ENCODE peak calls at places on chromosomes 16 and 17, in ten cellular contexts. X is K562, D is transverse colon, W is HL-60, Q is stomach, I is H1, Y is SK-N-SH, L is vagina, R is spleen, B is prostate gland. K is an unnamed sample.

GRCh38 chr17:73043686-73044581 is 48.6 kb downstream of the SLC39A11 start:
- DNase-seq in B (no peak), Q (no peak), W (no peak), R (no peak), Y (peak), D (no peak), L (no peak), I (no peak), X (no peak), K (no peak)

GRCh38 chr16:47584464-47585225 is 123.5 kb downstream of the PHKB start:
- DNase-seq in R (no peak), X (no peak), I (no peak), Q (no peak), W (no peak), B (no peak), D (no peak), L (no peak), Y (no peak), K (no peak)

GRCh38 chr16:87864331-87864989 is 4.8 kb downstream of the SLC7A5 start:
- DNase-seq in Q (no peak), L (no peak), B (no peak), I (no peak), Y (no peak), X (no peak), D (no peak), W (no peak), R (no peak), K (no peak)

GRCh38 chr16:700684-701584 is 4.7 kb downstream of the FBXL16 start:
- DNase-seq in B (no peak), Y (no peak), R (no peak), L (no peak), I (peak), D (no peak), X (peak), Q (no peak), W (no peak), K (no peak)

GRCh38 chr16:31440511-31441184 is 1.9 kb downstream of the ZNF843 start:
- DNase-seq in L (no peak), I (no peak), Q (no peak), W (no peak), R (no peak), B (no peak), X (no peak), D (no peak), Y (no peak), K (no peak)

GRCh38 chr17:27762527-27763305 is 37.6 kb downstream of the NOS2 start:
- DNase-seq in W (no peak), R (no peak), B (no peak), X (no peak), I (peak), Y (no peak), L (no peak), D (no peak), Q (no peak), K (no peak)

GRCh38 chr17:82333279-82334171 is at the start of gene SECTM1:
- DNase-seq in Q (peak), X (no peak), D (peak), B (no peak), R (peak), Y (peak), L (no peak), W (no peak), I (no peak), K (peak)

GRCh38 chr16:22337045-22337444 is 37.4 kb downstream of the CDR2 start:
- DNase-seq in Q (no peak), R (no peak), L (no peak), B (no peak), I (no peak), Y (no peak), X (no peak), W (no peak), D (no peak), K (no peak)

GRCh38 chr16:84890427-84890826 is 70.6 kb downstream of the CRISPLD2 start:
- DNase-seq in X (no peak), W (no peak), Q (no peak), R (no peak), B (no peak), Y (no peak), D (no peak), I (no peak), L (no peak), K (no peak)

GRCh38 chr17:21363776-21364642 is 12.1 kb upstream of the KCNJ12 start:
- DNase-seq in Q (no peak), Y (no peak), B (no peak), I (no peak), X (no peak), D (no peak), L (no peak), W (no peak), R (no peak), K (no peak)

GRCh38 chr17:1039511-1040215 is 42.7 kb downstream of the TIMM22 start:
- DNase-seq in I (no peak), Y (no peak), X (no peak), B (peak), W (peak), R (peak), Q (peak), L (no peak), D (peak), K (peak)

GRCh38 chr17:40014375-40014980 is 762 bp upstream of the CSF3 start:
- DNase-seq in D (no peak), B (no peak), R (no peak), X (no peak), I (no peak), W (no peak), Y (peak), Q (no peak), L (no peak), K (no peak)

GRCh38 chr17:29143894-29144293 is 36.3 kb downstream of the MYO18A start:
- DNase-seq in Y (peak), I (no peak), R (no peak), B (no peak), D (no peak), Q (no peak), X (no peak), W (no peak), L (no peak), K (no peak)

GRCh38 chr17:74452027-74452840 is 14.2 kb upstream of the CD300A start:
- DNase-seq in Q (no peak), R (no peak), B (no peak), Y (no peak), L (no peak), I (no peak), X (no peak), W (no peak), D (no peak), K (no peak)

GRCh38 chr17:64345691-64346376 is 44.8 kb downstream of the PECAM1 start:
- DNase-seq in R (no peak), X (no peak), D (no peak), Q (no peak), Y (no peak), B (no peak), L (peak), I (no peak), W (no peak), K (no peak)

GRCh38 chr16:53912155-53912554 is 208.2 kb downstream of the FTO start:
- DNase-seq in Q (no peak), D (no peak), I (no peak), W (no peak), L (no peak), R (no peak), Y (no peak), X (no peak), B (no peak), K (no peak)

GRCh38 chr16:59478806-59479205 is 744.7 kb upstream of the GOT2 start:
- DNase-seq in W (peak), D (no peak), R (no peak), Y (no peak), I (no peak), B (no peak), L (no peak), X (no peak), Q (no peak), K (no peak)

DNA sequence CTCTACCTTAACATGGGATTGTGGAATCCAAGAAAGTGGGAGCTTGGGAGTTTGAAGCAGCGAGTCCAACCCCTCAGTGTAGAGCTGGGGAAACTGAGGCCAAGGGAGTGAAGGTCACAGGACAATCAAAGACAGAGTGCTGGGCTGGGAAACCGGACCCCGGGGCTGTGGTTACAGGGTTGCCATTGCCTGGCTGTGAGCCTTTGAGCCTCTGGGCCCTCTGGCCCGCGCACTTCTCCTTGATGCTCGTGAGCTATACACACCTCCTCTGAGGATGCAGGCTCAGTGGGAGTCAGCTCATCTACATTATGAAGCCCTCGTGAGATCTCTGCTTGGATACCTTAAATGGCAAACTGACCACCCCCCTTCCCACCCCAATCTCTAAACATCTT is 2.1 kb downstream of the ABCC3 start:
- DNase-seq in W (no peak), B (no peak), Y (peak), D (no peak), X (no peak), L (no peak), I (no peak), Q (no peak), R (no peak), K (no peak)
- H3K27ac ChIP-seq in W (no peak), B (no peak), Y (peak), D (peak), X (no peak), L (no peak), I (no peak), Q (peak), R (no peak), K (peak)

GRCh38 chr17:31510273-31511175 is 119.0 kb downstream of the RAB11FIP4 start:
- DNase-seq in X (no peak), Q (no peak), R (peak), Y (no peak), I (no peak), L (no peak), W (no peak), B (no peak), D (no peak), K (no peak)

GRCh38 chr17:31509805-31510177 is 118.3 kb downstream of the RAB11FIP4 start:
- DNase-seq in X (no peak), R (no peak), Q (peak), D (no peak), Y (peak), I (no peak), L (no peak), B (no peak), W (no peak), K (no peak)

GRCh38 chr17:31506517-31506916 is 115.0 kb downstream of the RAB11FIP4 start:
- DNase-seq in R (no peak), Q (no peak), D (no peak), B (no peak), Y (no peak), X (no peak), L (no peak), W (no peak), I (no peak), K (no peak)

GRCh38 chr17:31509095-31509804 is 117.8 kb downstream of the RAB11FIP4 start:
- DNase-seq in I (no peak), Q (no peak), R (peak), W (no peak), X (no peak), B (no peak), L (no peak), Y (no peak), D (no peak), K (no peak)

GRCh38 chr17:31508310-31509094 is 117.0 kb downstream of the RAB11FIP4 start:
- DNase-seq in R (peak), B (no peak), W (no peak), Q (peak), L (no peak), X (peak), Y (no peak), D (no peak), I (no peak), K (no peak)
- TF ChIP-seq CTCF in R (peak), B (no peak), W (peak), Q (no peak), L (no peak), X (peak), Y (peak), D (peak), I (peak), K (no peak)

GRCh38 chr16:63467513-63467912 is 1431.3 kb upstream of the CDH8 start:
- DNase-seq in B (no peak), Q (no peak), X (no peak), I (no peak), R (no peak), Y (no peak), L (no peak), D (no peak), W (no peak), K (no peak)
- TF ChIP-seq POLR2AphosphoS5 in B (no peak), Q (no peak), X (no peak), I (no peak), R (no peak), Y (no peak), L (no peak), D (no peak), W (no peak), K (no peak)

DNA sequence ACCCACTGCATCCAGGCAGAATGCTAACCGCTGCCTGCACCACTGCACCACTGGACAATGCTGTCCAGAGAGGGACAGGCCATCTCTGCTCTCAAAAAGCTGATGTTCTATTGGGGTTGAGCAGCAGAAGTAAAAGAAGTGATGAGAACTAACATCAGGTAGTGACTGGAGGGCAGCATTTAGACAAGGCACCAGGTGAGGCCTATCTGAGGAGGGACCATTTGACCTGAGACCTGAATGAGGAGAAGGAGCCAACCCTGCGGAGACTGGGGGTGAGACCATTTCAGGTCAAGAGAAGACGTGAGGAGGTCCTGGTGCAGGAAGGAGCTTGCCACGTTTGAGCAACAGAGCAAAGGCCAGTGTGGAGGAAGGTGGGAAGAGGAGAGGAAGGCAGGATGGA is 34.0 kb downstream of the NTN1 start:
- DNase-seq in W (no peak), Y (no peak), Q (no peak), B (no peak), X (no peak), I (no peak), L (no peak), R (no peak), D (no peak), K (no peak)
- H3K27ac ChIP-seq in W (no peak), Y (no peak), Q (no peak), B (no peak), X (no peak), I (no peak), L (no peak), R (no peak), D (no peak), K (no peak)

K was measured in breast epithelium.